ENCODE peak calls at places on chromosomes 6 and 20, in five cellular contexts. One of them, this sample, is unnamed.

GRCh38 chr20:38450412-38450975 is 15.4 kb upstream of the SNHG17 start:
- DNase-seq in suprapubic skin: no peak
- DNase-seq in BE2C: no peak
- DNase-seq in left ventricle myocardium inferior: no peak
- DNase-seq in H9: no peak
- DNase-seq in this sample: no peak

GRCh38 chr20:62489186-62489939 is 13.6 kb upstream of the GATA5 start:
- DNase-seq in BE2C: no peak
- DNase-seq in H9: no peak
- DNase-seq in suprapubic skin: no peak
- DNase-seq in left ventricle myocardium inferior: no peak
- DNase-seq in this sample: no peak

GRCh38 chr20:21527908-21528307 is 14.0 kb upstream of the NKX2-2 start:
- DNase-seq in suprapubic skin: no peak
- DNase-seq in left ventricle myocardium inferior: no peak
- DNase-seq in H9: peak
- DNase-seq in BE2C: no peak
- DNase-seq in this sample: no peak

GRCh38 chr6:5851261-5851757 is 155.4 kb downstream of the NRN1 start:
- DNase-seq in BE2C: no peak
- DNase-seq in suprapubic skin: no peak
- DNase-seq in H9: peak
- DNase-seq in left ventricle myocardium inferior: peak
- DNase-seq in this sample: peak

GRCh38 chr6:42404494-42404893 is 47.2 kb downstream of the TRERF1 start:
- DNase-seq in BE2C: no peak
- DNase-seq in suprapubic skin: no peak
- DNase-seq in left ventricle myocardium inferior: no peak
- DNase-seq in H9: peak
- DNase-seq in this sample: no peak

GRCh38 chr6:79546186-79546585 is 9.0 kb upstream of the LCA5 start:
- DNase-seq in BE2C: no peak
- DNase-seq in left ventricle myocardium inferior: no peak
- DNase-seq in suprapubic skin: no peak
- DNase-seq in H9: no peak
- DNase-seq in this sample: no peak

GRCh38 chr20:49700411-49701185 is 13.1 kb downstream of the B4GALT5 start:
- DNase-seq in left ventricle myocardium inferior: no peak
- DNase-seq in H9: no peak
- DNase-seq in BE2C: peak
- DNase-seq in suprapubic skin: no peak
- DNase-seq in this sample: no peak

GRCh38 chr20:58538752-58539151 is 23.6 kb upstream of the APCDD1L start:
- DNase-seq in suprapubic skin: no peak
- DNase-seq in H9: peak
- DNase-seq in BE2C: no peak
- DNase-seq in left ventricle myocardium inferior: no peak
- DNase-seq in this sample: no peak

GRCh38 chr6:86856937-86857563 is 80.3 kb upstream of the HTR1E start:
- DNase-seq in H9: no peak
- DNase-seq in BE2C: peak
- DNase-seq in suprapubic skin: no peak
- DNase-seq in left ventricle myocardium inferior: no peak
- DNase-seq in this sample: peak

GRCh38 chr20:23889775-23890187 is 10.2 kb upstream of the CST5 start:
- DNase-seq in H9: peak
- DNase-seq in suprapubic skin: no peak
- DNase-seq in BE2C: peak
- DNase-seq in left ventricle myocardium inferior: peak
- DNase-seq in this sample: peak

GRCh38 chr20:58078741-58079522 is 149.5 kb downstream of the ANKRD60 start:
- DNase-seq in left ventricle myocardium inferior: no peak
- DNase-seq in H9: no peak
- DNase-seq in BE2C: no peak
- DNase-seq in suprapubic skin: no peak
- DNase-seq in this sample: no peak

GRCh38 chr20:58675146-58675584 is 17.4 kb upstream of the NPEPL1 start:
- DNase-seq in H9: no peak
- DNase-seq in left ventricle myocardium inferior: no peak
- DNase-seq in BE2C: no peak
- DNase-seq in suprapubic skin: no peak
- DNase-seq in this sample: no peak

GRCh38 chr20:6100261-6100660 is 22.6 kb downstream of the FERMT1 start:
- DNase-seq in left ventricle myocardium inferior: no peak
- DNase-seq in suprapubic skin: no peak
- DNase-seq in BE2C: no peak
- DNase-seq in H9: no peak
- DNase-seq in this sample: no peak

GRCh38 chr20:50287512-50287911 is 96.9 kb downstream of the CEBPB start:
- DNase-seq in BE2C: no peak
- DNase-seq in H9: no peak
- DNase-seq in left ventricle myocardium inferior: no peak
- DNase-seq in suprapubic skin: no peak
- DNase-seq in this sample: no peak

GRCh38 chr6:35728663-35729348 is 8.0 kb upstream of the ARMC12 start:
- DNase-seq in left ventricle myocardium inferior: peak
- DNase-seq in H9: no peak
- DNase-seq in suprapubic skin: peak
- DNase-seq in BE2C: peak
- DNase-seq in this sample: no peak

GRCh38 chr6:119204744-119205143 is 126.3 kb upstream of the FAM184A start:
- DNase-seq in BE2C: no peak
- DNase-seq in suprapubic skin: no peak
- DNase-seq in H9: no peak
- DNase-seq in left ventricle myocardium inferior: no peak
- DNase-seq in this sample: no peak
- TF ChIP-seq CTCF in BE2C: no peak
- TF ChIP-seq CTCF in suprapubic skin: no peak
- TF ChIP-seq CTCF in H9: no peak
- TF ChIP-seq CTCF in left ventricle myocardium inferior: no peak
- TF ChIP-seq CTCF in this sample: no peak

GRCh38 chr6:64505312-64505711 is 869.7 kb downstream of the PHF3 start:
- DNase-seq in suprapubic skin: no peak
- DNase-seq in H9: peak
- DNase-seq in left ventricle myocardium inferior: no peak
- DNase-seq in BE2C: peak
- DNase-seq in this sample: peak
- TF ChIP-seq CTCF in suprapubic skin: no peak
- TF ChIP-seq CTCF in H9: peak
- TF ChIP-seq CTCF in left ventricle myocardium inferior: peak
- TF ChIP-seq CTCF in BE2C: peak
- TF ChIP-seq CTCF in this sample: peak

GRCh38 chr6:163148781-163149534 is 265.6 kb upstream of the QKI start:
- DNase-seq in BE2C: no peak
- DNase-seq in H9: no peak
- DNase-seq in left ventricle myocardium inferior: no peak
- DNase-seq in suprapubic skin: no peak
- DNase-seq in this sample: no peak

GRCh38 chr6:163146036-163146435 is 268.5 kb upstream of the QKI start:
- DNase-seq in H9: no peak
- DNase-seq in suprapubic skin: no peak
- DNase-seq in BE2C: no peak
- DNase-seq in left ventricle myocardium inferior: no peak
- DNase-seq in this sample: no peak

GRCh38 chr6:163149535-163149848 is 265.0 kb upstream of the QKI start:
- DNase-seq in left ventricle myocardium inferior: no peak
- DNase-seq in suprapubic skin: no peak
- DNase-seq in H9: peak
- DNase-seq in BE2C: no peak
- DNase-seq in this sample: no peak

GRCh38 chr6:163151212-163151611 is 263.3 kb upstream of the QKI start:
- DNase-seq in H9: no peak
- DNase-seq in BE2C: no peak
- DNase-seq in suprapubic skin: no peak
- DNase-seq in left ventricle myocardium inferior: no peak
- DNase-seq in this sample: no peak

DNA sequence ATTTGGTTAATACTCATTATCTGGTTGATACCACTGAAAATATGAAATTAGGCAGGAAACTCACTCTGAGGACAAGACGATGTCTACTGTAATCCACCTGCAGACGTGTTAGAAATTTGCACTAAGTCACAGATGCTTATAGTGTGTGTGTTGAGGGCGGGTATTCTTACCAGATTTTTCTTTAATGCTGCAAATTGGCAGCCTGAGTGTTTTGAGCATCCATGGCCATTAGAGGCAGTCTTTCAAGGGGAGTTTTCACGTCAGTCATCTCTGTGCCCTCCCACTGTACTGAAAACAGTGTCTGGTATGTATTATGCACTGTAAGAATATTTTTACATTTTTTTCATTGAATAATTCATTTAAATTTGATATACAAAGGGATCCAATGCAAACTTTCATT is 266.5 kb upstream of the QKI start:
- DNase-seq in suprapubic skin: no peak
- DNase-seq in left ventricle myocardium inferior: no peak
- DNase-seq in H9: no peak
- DNase-seq in BE2C: no peak
- DNase-seq in this sample: no peak
- TF ChIP-seq CTCF in suprapubic skin: no peak
- TF ChIP-seq CTCF in left ventricle myocardium inferior: no peak
- TF ChIP-seq CTCF in H9: peak
- TF ChIP-seq CTCF in BE2C: no peak
- TF ChIP-seq CTCF in this sample: no peak

DNA sequence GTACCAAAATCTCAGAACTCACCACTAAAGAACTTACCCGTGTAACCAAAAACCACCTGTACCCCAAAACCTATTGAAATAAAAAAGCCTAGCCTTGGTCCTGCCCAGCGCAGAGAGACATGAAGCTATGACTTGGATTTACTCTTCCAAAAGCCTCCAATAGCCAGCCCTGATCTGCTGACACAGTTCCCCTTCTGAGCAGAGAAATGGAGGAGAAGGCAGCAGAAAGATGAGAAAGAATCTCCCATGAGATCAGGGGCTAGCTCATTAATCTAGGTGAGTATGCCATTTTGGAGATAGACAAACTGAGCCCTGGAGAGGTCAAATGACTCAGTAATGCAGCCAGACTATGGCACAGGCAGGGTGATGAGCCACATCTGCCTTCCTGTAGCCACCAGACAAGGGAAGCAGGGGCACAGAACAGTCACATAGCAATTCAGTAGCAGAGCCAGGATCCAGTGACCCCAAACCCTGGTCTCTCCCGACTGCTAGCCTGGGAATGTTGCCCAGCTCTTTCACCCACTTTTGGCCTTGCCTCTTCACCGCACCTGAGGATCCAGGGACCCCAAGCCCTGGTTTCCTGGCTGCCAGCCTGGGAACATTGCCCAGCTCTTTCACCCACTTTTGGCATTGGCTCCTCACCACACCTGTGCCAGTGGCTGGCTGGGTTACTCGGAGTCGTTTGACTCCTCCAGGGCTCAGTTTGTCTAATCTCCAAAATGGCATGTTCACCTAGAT is 7.2 kb upstream of the SDCBP2 start:
- DNase-seq in suprapubic skin: peak
- DNase-seq in H9: peak
- DNase-seq in BE2C: no peak
- DNase-seq in left ventricle myocardium inferior: no peak
- DNase-seq in this sample: no peak
- TF ChIP-seq CTCF in suprapubic skin: no peak
- TF ChIP-seq CTCF in H9: no peak
- TF ChIP-seq CTCF in BE2C: no peak
- TF ChIP-seq CTCF in left ventricle myocardium inferior: no peak
- TF ChIP-seq CTCF in this sample: no peak

DNA sequence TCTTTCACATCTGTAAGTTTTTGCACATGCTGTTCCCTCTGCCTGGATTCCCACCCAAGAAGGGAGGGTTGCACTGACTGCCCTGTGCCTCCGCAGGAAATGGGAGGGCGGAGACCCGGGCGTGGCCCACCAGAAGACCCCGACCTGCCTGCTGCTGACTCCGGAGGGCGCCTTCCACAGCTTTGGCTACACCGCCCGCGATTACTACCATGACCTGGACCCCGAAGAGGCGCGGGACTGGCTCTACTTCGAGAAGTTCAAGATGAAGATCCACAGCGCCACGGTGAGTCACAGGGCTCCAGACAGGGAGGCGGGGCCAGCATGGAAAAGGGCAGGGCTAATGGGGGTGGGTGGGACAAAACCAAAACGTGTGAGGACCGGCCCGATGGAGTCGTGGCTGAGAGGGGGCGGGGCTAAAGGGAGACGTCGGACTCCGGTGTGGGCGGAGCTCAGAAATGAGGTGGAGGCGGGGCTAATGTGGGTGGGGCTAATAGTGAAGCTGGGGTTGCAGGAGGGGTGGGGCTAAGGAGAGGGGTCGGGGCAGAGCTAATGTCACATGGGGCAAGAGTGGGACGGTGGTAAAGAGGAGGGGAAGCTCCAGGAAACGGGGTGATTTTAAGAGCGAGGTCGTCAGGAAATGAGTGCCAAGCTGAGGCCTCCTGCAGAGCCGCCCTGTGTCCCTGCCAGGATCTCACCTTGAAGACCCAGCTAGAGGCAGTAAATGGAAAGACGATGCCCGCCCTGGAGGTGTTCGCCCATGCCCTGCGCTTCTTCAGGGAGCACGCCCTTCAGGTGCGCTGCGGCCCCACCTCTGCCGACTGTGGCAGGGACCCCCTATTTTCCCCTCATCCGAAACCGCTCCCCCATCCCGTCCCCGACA is 12.6 kb downstream of the HSPA12B start:
- DNase-seq in left ventricle myocardium inferior: peak
- DNase-seq in BE2C: peak
- DNase-seq in H9: peak
- DNase-seq in suprapubic skin: no peak
- DNase-seq in this sample: peak
- TF ChIP-seq CTCF in left ventricle myocardium inferior: no peak
- TF ChIP-seq CTCF in BE2C: no peak
- TF ChIP-seq CTCF in H9: peak
- TF ChIP-seq CTCF in suprapubic skin: no peak
- TF ChIP-seq CTCF in this sample: no peak

DNA sequence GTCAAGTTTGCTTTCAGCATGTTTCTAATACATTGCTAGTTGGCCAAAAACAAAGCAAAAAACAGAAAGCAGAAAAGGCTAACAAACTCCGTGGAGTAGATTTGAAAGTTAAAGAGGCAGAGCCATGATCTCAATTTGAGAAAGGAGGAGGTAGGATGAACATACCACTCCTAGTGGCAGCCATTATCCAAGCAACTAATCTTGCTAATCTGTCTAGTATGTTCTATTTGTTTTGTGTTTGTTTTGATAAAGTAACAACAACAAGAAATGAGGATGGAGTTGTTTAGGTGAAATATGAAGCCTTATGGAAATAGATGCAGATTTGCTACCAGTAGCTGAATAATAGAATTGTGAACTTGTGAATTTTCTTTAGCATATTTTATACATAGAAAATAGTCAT is 295.5 kb upstream of the PRDM1 start:
- DNase-seq in suprapubic skin: no peak
- DNase-seq in left ventricle myocardium inferior: no peak
- DNase-seq in BE2C: no peak
- DNase-seq in H9: no peak
- DNase-seq in this sample: no peak
- TF ChIP-seq CTCF in suprapubic skin: no peak
- TF ChIP-seq CTCF in left ventricle myocardium inferior: no peak
- TF ChIP-seq CTCF in BE2C: no peak
- TF ChIP-seq CTCF in H9: peak
- TF ChIP-seq CTCF in this sample: no peak